ENCODE peak calls at places on chromosomes 6 and 20, in five cellular contexts. One of them, this sample, is unnamed.

GRCh38 chr6:125230674-125231073 is 71.1 kb downstream of the HDDC2 start:
- DNase-seq in sigmoid colon: no peak
- DNase-seq in foreskin fibroblast: no peak
- DNase-seq in cardiac fibroblast: no peak
- DNase-seq in fibroblast of lung: no peak
- DNase-seq in this sample: no peak

GRCh38 chr6:22036267-22036666 is 260.6 kb downstream of the PRL start:
- DNase-seq in sigmoid colon: no peak
- DNase-seq in foreskin fibroblast: no peak
- DNase-seq in cardiac fibroblast: peak
- DNase-seq in fibroblast of lung: no peak
- DNase-seq in this sample: no peak

GRCh38 chr6:75563032-75563431 is 38.6 kb upstream of the SENP6 start:
- DNase-seq in sigmoid colon: no peak
- DNase-seq in foreskin fibroblast: no peak
- DNase-seq in cardiac fibroblast: peak
- DNase-seq in fibroblast of lung: peak
- DNase-seq in this sample: no peak

GRCh38 chr6:16901777-16902176 is 140.5 kb upstream of the ATXN1 start:
- DNase-seq in sigmoid colon: peak
- DNase-seq in foreskin fibroblast: peak
- DNase-seq in cardiac fibroblast: peak
- DNase-seq in fibroblast of lung: peak
- DNase-seq in this sample: peak

GRCh38 chr6:16276991-16277981 is 38.9 kb downstream of the GMPR start:
- DNase-seq in sigmoid colon: peak
- DNase-seq in foreskin fibroblast: peak
- DNase-seq in cardiac fibroblast: peak
- DNase-seq in fibroblast of lung: peak
- DNase-seq in this sample: peak

GRCh38 chr6:44133003-44133931 is 5.9 kb downstream of the TMEM63B start:
- DNase-seq in sigmoid colon: peak
- DNase-seq in foreskin fibroblast: peak
- DNase-seq in cardiac fibroblast: peak
- DNase-seq in fibroblast of lung: peak
- DNase-seq in this sample: no peak

GRCh38 chr20:36645998-36646397 is at the start of gene SLA2:
- DNase-seq in sigmoid colon: no peak
- DNase-seq in foreskin fibroblast: no peak
- DNase-seq in cardiac fibroblast: no peak
- DNase-seq in fibroblast of lung: no peak
- DNase-seq in this sample: no peak

GRCh38 chr6:137868721-137869631 is 1.9 kb downstream of the TNFAIP3 start:
- DNase-seq in sigmoid colon: no peak
- DNase-seq in foreskin fibroblast: no peak
- DNase-seq in cardiac fibroblast: peak
- DNase-seq in fibroblast of lung: no peak
- DNase-seq in this sample: no peak

GRCh38 chr6:14488185-14488584 is 370.6 kb downstream of the CD83 start:
- DNase-seq in sigmoid colon: no peak
- DNase-seq in foreskin fibroblast: no peak
- DNase-seq in cardiac fibroblast: no peak
- DNase-seq in fibroblast of lung: no peak
- DNase-seq in this sample: no peak

GRCh38 chr6:129342243-129342642 is 367.7 kb downstream of the ARHGAP18 start:
- DNase-seq in sigmoid colon: no peak
- DNase-seq in foreskin fibroblast: peak
- DNase-seq in cardiac fibroblast: peak
- DNase-seq in fibroblast of lung: peak
- DNase-seq in this sample: peak

GRCh38 chr6:25017932-25018581 is 82.3 kb upstream of the RIPOR2 start:
- DNase-seq in sigmoid colon: no peak
- DNase-seq in foreskin fibroblast: peak
- DNase-seq in cardiac fibroblast: peak
- DNase-seq in fibroblast of lung: peak
- DNase-seq in this sample: no peak

DNA sequence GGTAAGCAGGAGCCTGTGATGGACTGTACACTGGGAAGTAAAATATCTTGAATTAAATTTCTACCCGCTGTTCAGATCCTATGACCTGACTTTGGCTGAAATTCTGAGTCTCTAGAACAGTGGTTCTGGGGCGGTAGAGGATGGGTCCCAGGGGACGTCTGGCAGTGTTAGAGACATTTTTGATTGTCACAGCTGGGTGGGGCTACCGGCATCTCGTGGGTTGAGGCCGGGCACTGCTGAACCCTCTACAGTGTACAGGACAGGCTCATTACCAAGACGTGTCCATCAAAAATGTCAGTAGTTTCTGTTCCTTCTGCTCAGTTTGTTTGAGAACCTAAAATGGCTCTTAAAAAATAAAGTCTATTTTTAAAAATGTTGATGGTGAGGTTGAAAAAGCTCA is 11.5 kb upstream of the RPS6KA2 start:
- DNase-seq in sigmoid colon: no peak
- DNase-seq in foreskin fibroblast: no peak
- DNase-seq in cardiac fibroblast: no peak
- DNase-seq in fibroblast of lung: no peak
- DNase-seq in this sample: no peak
- TF ChIP-seq CTCF in sigmoid colon: no peak
- TF ChIP-seq CTCF in foreskin fibroblast: no peak
- TF ChIP-seq CTCF in cardiac fibroblast: no peak
- TF ChIP-seq CTCF in fibroblast of lung: no peak
- TF ChIP-seq CTCF in this sample: no peak

DNA sequence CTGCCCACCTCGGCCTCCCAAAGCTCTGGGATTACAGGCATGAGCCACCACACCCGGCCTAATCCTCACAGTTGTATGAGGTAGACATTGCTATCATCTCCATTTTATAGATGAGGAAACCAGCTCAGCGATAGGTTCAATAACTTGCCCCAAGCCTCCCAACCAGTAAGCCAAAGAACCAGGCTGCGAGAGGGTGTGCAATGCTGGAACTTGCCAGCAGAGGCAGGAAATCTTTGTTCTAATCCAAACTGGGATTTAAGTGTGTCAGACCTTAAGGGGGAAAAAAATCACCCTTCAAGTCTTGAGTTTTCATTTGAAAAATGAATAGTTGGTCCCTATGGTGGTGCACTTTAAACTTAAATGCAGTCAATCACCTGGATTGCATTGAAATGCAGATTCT is 20.1 kb upstream of the RNGTT start:
- DNase-seq in sigmoid colon: no peak
- DNase-seq in foreskin fibroblast: peak
- DNase-seq in cardiac fibroblast: peak
- DNase-seq in fibroblast of lung: peak
- DNase-seq in this sample: no peak
- TF ChIP-seq CTCF in sigmoid colon: peak
- TF ChIP-seq CTCF in foreskin fibroblast: peak
- TF ChIP-seq CTCF in cardiac fibroblast: peak
- TF ChIP-seq CTCF in fibroblast of lung: peak
- TF ChIP-seq CTCF in this sample: peak

GRCh38 chr6:145457556-145457955 is 277.8 kb downstream of the EPM2A start:
- DNase-seq in sigmoid colon: no peak
- DNase-seq in foreskin fibroblast: no peak
- DNase-seq in cardiac fibroblast: no peak
- DNase-seq in fibroblast of lung: no peak
- DNase-seq in this sample: no peak

GRCh38 chr6:145454006-145454405 is 281.3 kb downstream of the EPM2A start:
- DNase-seq in sigmoid colon: no peak
- DNase-seq in foreskin fibroblast: no peak
- DNase-seq in cardiac fibroblast: no peak
- DNase-seq in fibroblast of lung: no peak
- DNase-seq in this sample: no peak

GRCh38 chr6:145453376-145453775 is 281.9 kb downstream of the EPM2A start:
- DNase-seq in sigmoid colon: no peak
- DNase-seq in foreskin fibroblast: no peak
- DNase-seq in cardiac fibroblast: peak
- DNase-seq in fibroblast of lung: no peak
- DNase-seq in this sample: no peak
- TF ChIP-seq CTCF in sigmoid colon: no peak
- TF ChIP-seq CTCF in foreskin fibroblast: no peak
- TF ChIP-seq CTCF in cardiac fibroblast: peak
- TF ChIP-seq CTCF in fibroblast of lung: peak
- TF ChIP-seq CTCF in this sample: no peak

DNA sequence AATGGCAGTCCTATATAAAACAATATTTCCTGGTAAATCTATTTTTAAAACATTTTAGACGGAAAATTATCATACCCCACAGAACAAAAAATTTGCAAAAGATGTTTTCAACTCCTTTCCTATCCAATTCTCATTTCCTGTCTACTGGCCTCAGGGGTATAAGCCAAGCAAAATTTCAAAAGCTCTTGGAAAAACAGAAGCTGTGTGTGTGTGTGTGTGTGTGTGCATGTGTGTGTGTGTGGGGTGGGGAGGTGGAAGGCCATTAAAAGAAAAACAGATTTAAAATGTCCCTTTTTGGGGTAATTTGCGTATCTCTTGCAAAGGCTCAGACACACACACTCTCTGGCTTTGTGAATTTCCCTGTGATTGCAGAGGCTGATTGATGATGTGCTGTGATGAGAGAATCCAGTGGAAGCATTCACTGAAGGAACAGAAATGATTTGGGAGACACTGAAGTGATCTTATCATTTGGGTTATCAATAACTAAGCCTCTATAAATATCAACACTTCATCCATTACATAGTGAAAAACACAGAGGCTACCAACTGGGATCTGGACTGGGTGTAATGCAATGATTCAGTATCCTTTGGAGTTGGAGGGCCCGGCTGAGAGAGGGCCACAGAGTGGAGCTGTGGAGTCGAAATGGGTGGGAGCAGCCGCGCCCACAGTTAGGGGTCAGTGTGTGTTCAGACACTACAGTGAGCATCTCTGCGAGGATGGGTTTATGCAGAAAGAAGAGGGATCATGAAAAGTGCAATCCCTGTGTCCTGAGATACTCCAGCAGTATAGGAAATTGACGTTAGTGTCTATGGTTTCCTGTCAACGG is 106.8 kb upstream of the PREP start:
- DNase-seq in sigmoid colon: no peak
- DNase-seq in foreskin fibroblast: no peak
- DNase-seq in cardiac fibroblast: peak
- DNase-seq in fibroblast of lung: peak
- DNase-seq in this sample: no peak
- TF ChIP-seq CTCF in sigmoid colon: no peak
- TF ChIP-seq CTCF in foreskin fibroblast: peak
- TF ChIP-seq CTCF in cardiac fibroblast: peak
- TF ChIP-seq CTCF in fibroblast of lung: peak
- TF ChIP-seq CTCF in this sample: peak

GRCh38 chr6:39765508-39766065 is 26.6 kb upstream of the DAAM2 start:
- DNase-seq in sigmoid colon: no peak
- DNase-seq in foreskin fibroblast: no peak
- DNase-seq in cardiac fibroblast: no peak
- DNase-seq in fibroblast of lung: no peak
- DNase-seq in this sample: no peak
- TF ChIP-seq CTCF in sigmoid colon: no peak
- TF ChIP-seq CTCF in foreskin fibroblast: no peak
- TF ChIP-seq CTCF in cardiac fibroblast: no peak
- TF ChIP-seq CTCF in fibroblast of lung: no peak
- TF ChIP-seq CTCF in this sample: no peak

GRCh38 chr6:160110724-160111123 is 10.9 kb upstream of the SLC22A1 start:
- DNase-seq in sigmoid colon: no peak
- DNase-seq in foreskin fibroblast: peak
- DNase-seq in cardiac fibroblast: peak
- DNase-seq in fibroblast of lung: no peak
- DNase-seq in this sample: no peak

GRCh38 chr6:160106010-160106409 is 15.6 kb upstream of the SLC22A1 start:
- DNase-seq in sigmoid colon: no peak
- DNase-seq in foreskin fibroblast: no peak
- DNase-seq in cardiac fibroblast: no peak
- DNase-seq in fibroblast of lung: no peak
- DNase-seq in this sample: no peak

GRCh38 chr6:160104821-160105517 is 16.6 kb upstream of the SLC22A1 start:
- DNase-seq in sigmoid colon: no peak
- DNase-seq in foreskin fibroblast: no peak
- DNase-seq in cardiac fibroblast: no peak
- DNase-seq in fibroblast of lung: no peak
- DNase-seq in this sample: no peak

GRCh38 chr6:160106701-160107100 is 14.9 kb upstream of the SLC22A1 start:
- DNase-seq in sigmoid colon: no peak
- DNase-seq in foreskin fibroblast: no peak
- DNase-seq in cardiac fibroblast: no peak
- DNase-seq in fibroblast of lung: no peak
- DNase-seq in this sample: no peak

GRCh38 chr6:160108077-160108476 is 13.5 kb upstream of the SLC22A1 start:
- DNase-seq in sigmoid colon: no peak
- DNase-seq in foreskin fibroblast: no peak
- DNase-seq in cardiac fibroblast: no peak
- DNase-seq in fibroblast of lung: no peak
- DNase-seq in this sample: no peak
- TF ChIP-seq CTCF in sigmoid colon: no peak
- TF ChIP-seq CTCF in foreskin fibroblast: no peak
- TF ChIP-seq CTCF in cardiac fibroblast: no peak
- TF ChIP-seq CTCF in fibroblast of lung: no peak
- TF ChIP-seq CTCF in this sample: no peak

DNA sequence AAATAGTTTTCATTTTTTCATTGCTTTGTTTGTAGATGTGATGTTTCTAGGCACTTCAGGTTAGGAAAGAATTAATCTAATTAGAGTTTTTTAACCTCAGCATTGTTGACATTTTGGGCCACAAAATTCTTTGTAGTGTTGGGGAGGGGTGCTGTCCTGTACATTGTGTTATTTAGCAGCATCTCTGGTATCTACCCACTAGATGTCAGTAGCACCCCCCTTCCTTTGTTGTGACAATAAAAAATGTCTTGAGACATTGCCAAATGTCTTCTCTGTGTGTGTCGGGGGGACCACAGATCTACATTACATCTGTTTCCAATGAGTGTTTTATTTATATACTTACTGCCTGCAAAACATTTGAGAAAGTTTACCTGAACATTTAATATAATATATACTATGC is 45.6 kb downstream of the EYA4 start:
- DNase-seq in sigmoid colon: no peak
- DNase-seq in foreskin fibroblast: peak
- DNase-seq in cardiac fibroblast: peak
- DNase-seq in fibroblast of lung: peak
- DNase-seq in this sample: no peak
- TF ChIP-seq CTCF in sigmoid colon: no peak
- TF ChIP-seq CTCF in foreskin fibroblast: no peak
- TF ChIP-seq CTCF in cardiac fibroblast: peak
- TF ChIP-seq CTCF in fibroblast of lung: peak
- TF ChIP-seq CTCF in this sample: peak

GRCh38 chr6:38684904-38685303 is 18.0 kb downstream of the GLO1 start:
- DNase-seq in sigmoid colon: no peak
- DNase-seq in foreskin fibroblast: no peak
- DNase-seq in cardiac fibroblast: no peak
- DNase-seq in fibroblast of lung: no peak
- DNase-seq in this sample: no peak

GRCh38 chr6:38686270-38687042 is 16.5 kb downstream of the GLO1 start:
- DNase-seq in sigmoid colon: no peak
- DNase-seq in foreskin fibroblast: no peak
- DNase-seq in cardiac fibroblast: peak
- DNase-seq in fibroblast of lung: peak
- DNase-seq in this sample: no peak

GRCh38 chr6:38687043-38687353 is 15.9 kb downstream of the GLO1 start:
- DNase-seq in sigmoid colon: no peak
- DNase-seq in foreskin fibroblast: no peak
- DNase-seq in cardiac fibroblast: no peak
- DNase-seq in fibroblast of lung: no peak
- DNase-seq in this sample: no peak

GRCh38 chr6:38687549-38687948 is 15.4 kb downstream of the GLO1 start:
- DNase-seq in sigmoid colon: no peak
- DNase-seq in foreskin fibroblast: no peak
- DNase-seq in cardiac fibroblast: no peak
- DNase-seq in fibroblast of lung: no peak
- DNase-seq in this sample: no peak

GRCh38 chr6:38688579-38689087 is 14.3 kb downstream of the GLO1 start:
- DNase-seq in sigmoid colon: no peak
- DNase-seq in foreskin fibroblast: no peak
- DNase-seq in cardiac fibroblast: no peak
- DNase-seq in fibroblast of lung: no peak
- DNase-seq in this sample: no peak
- TF ChIP-seq CTCF in sigmoid colon: no peak
- TF ChIP-seq CTCF in foreskin fibroblast: no peak
- TF ChIP-seq CTCF in cardiac fibroblast: no peak
- TF ChIP-seq CTCF in fibroblast of lung: no peak
- TF ChIP-seq CTCF in this sample: no peak